ENCODE peak calls at places on chromosomes 16 and 17, in seven cellular contexts. K, I, P, E, S, O and Z are unnamed samples.

GRCh38 chr16:87375426-87376135 is 8.0 kb downstream of the FBXO31 start:
- DNase-seq in K (no peak), I (no peak), P (peak; percentile 92), E (no peak), S (no peak), O (no peak), Z (no peak)

GRCh38 chr16:11539635-11540034 is 47.1 kb downstream of the LITAF start:
- DNase-seq in K (no peak), I (no peak), P (no peak), E (no peak), S (no peak), O (no peak), Z (no peak)

GRCh38 chr16:85491798-85492616 is 121.1 kb upstream of the GSE1 start:
- DNase-seq in K (no peak), I (no peak), P (no peak), E (no peak), S (no peak), O (no peak), Z (peak; percentile 3)

GRCh38 chr16:24610421-24610765 is 71.0 kb downstream of the RBBP6 start:
- DNase-seq in K (no peak), I (no peak), P (peak; percentile 21), E (no peak), S (peak; percentile 11), O (no peak), Z (no peak)

GRCh38 chr17:50598487-50598886 is 36.2 kb upstream of the ABCC3 start:
- DNase-seq in K (no peak), I (no peak), P (no peak), E (no peak), S (no peak), O (no peak), Z (no peak)

GRCh38 chr17:29250666-29251065 is 4.0 kb downstream of the CRYBA1 start:
- DNase-seq in K (no peak), I (no peak), P (no peak), E (peak; percentile 57), S (no peak), O (no peak), Z (no peak)

GRCh38 chr17:44575408-44575807 is 18.1 kb downstream of the FZD2 start:
- DNase-seq in K (no peak), I (no peak), P (no peak), E (no peak), S (no peak), O (no peak), Z (no peak)

GRCh38 chr16:16113076-16113475 is 110.2 kb downstream of the ABCC6 start:
- DNase-seq in K (no peak), I (no peak), P (no peak), E (no peak), S (no peak), O (no peak), Z (no peak)